ENCODE peak calls at places on chromosomes 16 and 17, in seven cellular contexts. Z is hepatocyte; N is cardiac muscle cell; H is fibroblast of lung; C is CD8-positive, alpha-beta memory T cell; S is aorta; G is ascending aorta. T is an unnamed sample.

GRCh38 chr17:31422443-31422842 is 31.0 kb downstream of the RAB11FIP4 start:
- DNase-seq in Z (no peak), G (no peak), C (no peak), S (no peak), N (no peak), H (no peak), T (no peak)

GRCh38 chr17:60231691-60232090 is 81.9 kb downstream of the CA4 start:
- DNase-seq in G (no peak), S (no peak), H (peak; percentile 42), Z (no peak), N (no peak), C (no peak), T (no peak)

GRCh38 chr16:81997738-81998137 is 13.5 kb downstream of the SDR42E1 start:
- DNase-seq in S (no peak), H (peak; percentile 87), G (no peak), Z (peak; percentile 73), N (no peak), C (no peak), T (no peak)

GRCh38 chr16:35562471-35562870 is 2103.1 kb downstream of the TP53TG3F start:
- DNase-seq in N (no peak), C (no peak), H (no peak), S (no peak), G (no peak), Z (no peak), T (no peak)

GRCh38 chr17:31480067-31480466 is 88.6 kb downstream of the RAB11FIP4 start:
- DNase-seq in N (no peak), S (no peak), Z (no peak), G (no peak), H (no peak), C (no peak), T (no peak)

GRCh38 chr17:50533720-50534148 is 1.2 kb downstream of the EPN3 start:
- DNase-seq in G (no peak), H (peak; percentile 41), S (no peak), C (no peak), Z (peak; percentile 61), N (peak; percentile 54), T (peak; percentile 89)

GRCh38 chr17:142102-142661 is 4.8 kb downstream of the SCGB1C2 start:
- DNase-seq in C (peak; percentile 37), G (peak; percentile 56), N (no peak), Z (no peak), H (peak; percentile 29), S (peak; percentile 69), T (peak; percentile 13)

GRCh38 chr17:82780981-82781893 is 29.4 kb downstream of the TBCD start:
- DNase-seq in S (no peak), C (no peak), Z (no peak), H (no peak), N (no peak), G (no peak), T (no peak)

GRCh38 chr16:17784073-17784472 is 313.3 kb upstream of the XYLT1 start:
- DNase-seq in Z (peak; percentile 66), G (no peak), C (no peak), N (peak; percentile 88), S (no peak), H (peak; percentile 67), T (no peak)

GRCh38 chr16:88363239-88363891 is 19.4 kb upstream of the ZNF469 start:
- DNase-seq in G (no peak), N (no peak), S (no peak), H (no peak), C (no peak), Z (no peak), T (no peak)

GRCh38 chr17:49580055-49580721 is 4.5 kb downstream of the NXPH3 start:
- DNase-seq in G (no peak), H (no peak), S (no peak), N (no peak), C (no peak), Z (no peak), T (no peak)

GRCh38 chr17:45905812-45906211 is 11.5 kb downstream of the MAPT start:
- DNase-seq in H (no peak), S (no peak), Z (no peak), C (no peak), G (no peak), N (no peak), T (no peak)

GRCh38 chr17:79960788-79961522 is 74.7 kb downstream of the TBC1D16 start:
- DNase-seq in Z (no peak), H (peak; percentile 26), S (no peak), G (no peak), C (no peak), N (no peak), T (no peak)

GRCh38 chr17:50699410-50699809 is 8.3 kb downstream of the ANKRD40 start:
- DNase-seq in N (no peak), H (peak; percentile 56), S (no peak), C (no peak), G (no peak), Z (no peak), T (no peak)

GRCh38 chr17:33335491-33336173 is 42.5 kb upstream of the ASIC2 start:
- DNase-seq in N (no peak), Z (no peak), S (no peak), C (no peak), G (no peak), H (no peak), T (no peak)

GRCh38 chr16:12503201-12503600 is 300.5 kb downstream of the CPPED1 start:
- DNase-seq in C (no peak), Z (no peak), H (no peak), S (peak; percentile 27), N (no peak), G (no peak), T (no peak)

GRCh38 chr16:81327483-81328196 is 12.9 kb downstream of the GAN start:
- DNase-seq in G (no peak), N (no peak), C (no peak), S (no peak), H (no peak), Z (no peak), T (peak; percentile 29)

GRCh38 chr17:5866978-5867377 is 203.2 kb upstream of the WSCD1 start:
- DNase-seq in N (no peak), H (no peak), G (no peak), S (no peak), Z (no peak), C (no peak), T (no peak)

GRCh38 chr16:26475579-26475978 is 591.1 kb upstream of the C16orf82 start:
- DNase-seq in Z (no peak), C (no peak), G (no peak), N (no peak), S (no peak), H (no peak), T (no peak)

GRCh38 chr17:42809250-42809649 is 10.6 kb downstream of the CNTD1 start:
- DNase-seq in G (no peak), Z (no peak), C (no peak), N (no peak), H (peak; percentile 85), S (no peak), T (no peak)
- H3K27ac ChIP-seq in G (no peak overlapping the region), Z (no peak overlapping the region), C (no peak overlapping the region), N (no peak overlapping the region), H (no peak overlapping the region), S (no peak overlapping the region), T (no peak overlapping the region)

DNA sequence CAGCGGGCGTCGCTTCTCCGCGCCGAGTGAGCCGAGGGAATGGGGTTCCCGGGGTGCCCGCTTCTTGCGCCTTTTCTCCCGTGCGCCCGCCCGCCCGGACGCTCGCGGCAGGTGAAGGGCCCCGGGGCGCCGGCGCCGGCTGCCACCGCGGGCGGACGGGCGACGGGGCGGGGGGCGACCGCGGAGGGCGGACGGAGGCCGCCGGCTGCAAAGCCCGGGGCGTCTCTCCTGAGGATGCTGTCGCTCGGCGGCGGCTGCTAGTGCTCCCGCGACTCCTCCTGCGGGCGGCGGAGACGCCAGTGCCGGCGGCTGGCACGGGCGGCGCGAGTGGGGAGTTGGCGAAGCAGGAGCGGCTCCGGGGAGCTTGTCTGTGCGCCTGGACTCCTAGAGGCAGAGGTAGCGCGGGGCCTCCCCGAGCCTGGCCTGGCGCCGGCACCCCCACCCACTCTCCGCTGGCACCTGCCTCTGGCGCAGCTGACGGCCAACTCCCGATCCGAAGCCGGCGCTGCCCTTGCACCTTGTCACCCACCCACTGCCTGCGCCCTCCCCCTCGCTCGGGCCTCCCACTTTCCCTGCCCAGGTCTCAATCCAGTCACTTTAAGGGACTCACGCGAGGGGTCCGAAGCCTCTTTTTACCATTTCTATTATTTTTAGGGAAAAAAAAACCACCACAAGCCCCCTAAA is at the start of gene FAM20A:
- DNase-seq in H (no peak), S (peak; percentile 83), Z (peak; percentile 79), C (no peak), G (peak; percentile 68), N (peak; percentile 66), T (no peak)
- H3K4me3 ChIP-seq in H (peak within 1 kb of the TSS; percentile 42), S (peak within 1 kb of the TSS; percentile 45), Z (peak within 1 kb of the TSS; percentile 93), C (no peak within 1 kb of the TSS), G (peak within 1 kb of the TSS; percentile 81), N (peak within 1 kb of the TSS; percentile 82), T (peak within 1 kb of the TSS; percentile 36)

DNA sequence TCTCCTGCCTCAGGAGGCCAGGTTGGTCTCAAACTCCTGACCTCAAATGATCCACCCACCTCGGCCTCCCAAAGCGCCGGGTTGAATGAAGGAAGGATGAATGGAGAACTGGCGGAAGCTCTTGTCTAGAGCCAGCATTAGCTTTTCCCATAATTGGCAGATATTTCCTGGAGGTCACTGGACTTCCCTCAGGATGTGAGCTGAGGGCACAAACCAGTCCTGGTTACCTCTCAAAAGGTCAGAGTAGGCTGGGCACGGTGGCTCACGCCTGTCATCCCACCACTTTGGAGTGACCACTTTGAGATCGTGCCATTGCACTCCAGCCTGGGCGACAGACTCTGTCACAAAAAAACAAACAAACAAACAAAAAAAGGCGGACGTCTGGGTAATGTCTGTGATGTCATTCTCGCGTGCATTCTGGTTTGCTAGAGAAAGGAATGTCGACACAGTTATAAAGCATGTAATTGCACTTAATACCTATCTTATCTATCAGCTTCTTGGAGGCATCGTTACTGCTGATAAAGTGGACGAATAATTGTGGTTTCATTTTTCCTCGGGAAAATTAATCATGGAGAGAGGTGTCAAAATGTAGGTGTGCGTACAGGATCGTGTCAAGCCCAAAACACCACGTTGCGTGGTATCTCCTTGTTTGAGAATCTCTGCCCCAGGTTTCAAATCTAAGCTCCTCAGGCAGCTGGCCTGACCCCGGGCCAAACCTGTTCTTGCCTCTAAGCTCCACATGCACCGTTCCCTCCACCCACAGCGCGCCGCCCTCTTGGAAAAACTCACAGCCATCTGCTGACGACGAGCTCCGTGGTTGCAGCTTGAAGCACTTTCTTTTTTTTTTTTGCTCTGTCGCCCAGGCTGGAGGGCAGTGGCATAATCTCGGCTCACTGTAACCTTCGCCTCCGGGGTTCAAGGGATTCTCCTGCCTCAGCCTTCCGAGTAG is 6.4 kb upstream of the CRK start:
- DNase-seq in H (peak; percentile 60), S (no peak), Z (no peak), G (no peak), N (no peak), C (no peak), T (no peak)
- H3K27ac ChIP-seq in H (no peak overlapping the region), S (no peak overlapping the region), Z (no peak overlapping the region), G (no peak overlapping the region), N (peak overlapping the region; percentile 39), C (no peak overlapping the region), T (no peak overlapping the region)

GRCh38 chr16:67936876-67937605 is 391 bp upstream of the PSMB10 start:
- DNase-seq in C (peak; percentile 82), Z (no peak), N (no peak), G (no peak), H (no peak), S (peak; percentile 73), T (no peak)

GRCh38 chr16:67941469-67942199 is 2.3 kb downstream of the LCAT start:
- DNase-seq in H (no peak), G (no peak), Z (no peak), S (no peak), C (no peak), N (no peak), T (no peak)

GRCh38 chr16:67942200-67942509 is 1.8 kb downstream of the LCAT start:
- DNase-seq in Z (peak; percentile 55), H (no peak), N (peak; percentile 68), C (peak; percentile 22), G (no peak), S (peak; percentile 78), T (no peak)

GRCh38 chr16:67940436-67941089 is 3.4 kb downstream of the LCAT start:
- DNase-seq in N (no peak), Z (no peak), S (no peak), C (no peak), H (no peak), G (no peak), T (no peak)

GRCh38 chr16:67939507-67940435 is 3.1 kb upstream of the PSMB10 start:
- DNase-seq in Z (no peak), N (no peak), G (no peak), C (peak; percentile 47), H (no peak), S (peak; percentile 71), T (peak; percentile 72)
- H3K4me3 ChIP-seq in Z (no peak overlapping the region), N (no peak overlapping the region), G (no peak overlapping the region), C (peak overlapping the region; percentile 35), H (no peak overlapping the region), S (no peak overlapping the region), T (no peak overlapping the region)

T was measured in colonic mucosa.